ENCODE peak calls at places on chromosomes 1 and 21, in nine cellular contexts. One of them, this sample, is unnamed.

GRCh38 chr21:45555251-45555556 is 13.0 kb upstream of the SLC19A1 start:
- DNase-seq in foreskin keratinocyte: no peak
- DNase-seq in lower leg skin: no peak
- DNase-seq in OCI-LY7: no peak
- DNase-seq in endodermal cell: no peak
- DNase-seq in A673: no peak
- DNase-seq in left ventricle myocardium inferior: no peak
- DNase-seq in natural killer cell: no peak
- DNase-seq in AG04450: no peak
- DNase-seq in this sample: no peak

GRCh38 chr1:145962157-145963102 is 1.9 kb downstream of the ANKRD34A start:
- DNase-seq in foreskin keratinocyte: no peak
- DNase-seq in lower leg skin: peak
- DNase-seq in OCI-LY7: no peak
- DNase-seq in endodermal cell: peak
- DNase-seq in A673: peak
- DNase-seq in left ventricle myocardium inferior: peak
- DNase-seq in natural killer cell: peak
- DNase-seq in AG04450: no peak
- DNase-seq in this sample: peak

GRCh38 chr1:20386682-20387081 is 96.0 kb downstream of the VWA5B1 start:
- DNase-seq in foreskin keratinocyte: no peak
- DNase-seq in lower leg skin: no peak
- DNase-seq in OCI-LY7: peak
- DNase-seq in endodermal cell: peak
- DNase-seq in A673: no peak
- DNase-seq in left ventricle myocardium inferior: no peak
- DNase-seq in natural killer cell: no peak
- DNase-seq in AG04450: no peak
- DNase-seq in this sample: no peak

GRCh38 chr1:227885135-227885647 is 62.5 kb downstream of the WNT9A start:
- DNase-seq in foreskin keratinocyte: no peak
- DNase-seq in lower leg skin: peak
- DNase-seq in OCI-LY7: no peak
- DNase-seq in endodermal cell: no peak
- DNase-seq in A673: no peak
- DNase-seq in left ventricle myocardium inferior: no peak
- DNase-seq in natural killer cell: peak
- DNase-seq in AG04450: no peak
- DNase-seq in this sample: no peak

GRCh38 chr1:203671808-203672207 is 45.2 kb downstream of the ATP2B4 start:
- DNase-seq in foreskin keratinocyte: no peak
- DNase-seq in lower leg skin: no peak
- DNase-seq in OCI-LY7: no peak
- DNase-seq in endodermal cell: no peak
- DNase-seq in A673: no peak
- DNase-seq in left ventricle myocardium inferior: no peak
- DNase-seq in natural killer cell: no peak
- DNase-seq in AG04450: no peak
- DNase-seq in this sample: no peak

GRCh38 chr1:58827298-58827697 is 43.5 kb upstream of the JUN start:
- DNase-seq in foreskin keratinocyte: no peak
- DNase-seq in lower leg skin: no peak
- DNase-seq in OCI-LY7: no peak
- DNase-seq in endodermal cell: no peak
- DNase-seq in A673: no peak
- DNase-seq in left ventricle myocardium inferior: no peak
- DNase-seq in natural killer cell: no peak
- DNase-seq in AG04450: no peak
- DNase-seq in this sample: no peak

GRCh38 chr21:37006521-37007291 is at the start of gene RIPPLY3:
- DNase-seq in foreskin keratinocyte: no peak
- DNase-seq in lower leg skin: peak
- DNase-seq in OCI-LY7: no peak
- DNase-seq in endodermal cell: peak
- DNase-seq in A673: peak
- DNase-seq in left ventricle myocardium inferior: no peak
- DNase-seq in natural killer cell: no peak
- DNase-seq in AG04450: no peak
- DNase-seq in this sample: peak

GRCh38 chr1:2589331-2590232 is 3.0 kb downstream of the PRXL2B start:
- DNase-seq in foreskin keratinocyte: no peak
- DNase-seq in lower leg skin: no peak
- DNase-seq in OCI-LY7: no peak
- DNase-seq in endodermal cell: no peak
- DNase-seq in A673: no peak
- DNase-seq in left ventricle myocardium inferior: no peak
- DNase-seq in natural killer cell: no peak
- DNase-seq in AG04450: no peak
- DNase-seq in this sample: no peak

GRCh38 chr1:6998267-6998666 is 213.0 kb downstream of the CAMTA1 start:
- DNase-seq in foreskin keratinocyte: no peak
- DNase-seq in lower leg skin: no peak
- DNase-seq in OCI-LY7: no peak
- DNase-seq in endodermal cell: peak
- DNase-seq in A673: peak
- DNase-seq in left ventricle myocardium inferior: peak
- DNase-seq in natural killer cell: no peak
- DNase-seq in AG04450: no peak
- DNase-seq in this sample: no peak

GRCh38 chr1:156492591-156493080 is 7.9 kb downstream of the MEF2D start:
- DNase-seq in foreskin keratinocyte: no peak
- DNase-seq in lower leg skin: no peak
- DNase-seq in OCI-LY7: peak
- DNase-seq in endodermal cell: peak
- DNase-seq in A673: no peak
- DNase-seq in left ventricle myocardium inferior: peak
- DNase-seq in natural killer cell: no peak
- DNase-seq in AG04450: no peak
- DNase-seq in this sample: no peak

GRCh38 chr1:226886142-226886901 is 15.9 kb downstream of the PSEN2 start:
- DNase-seq in foreskin keratinocyte: no peak
- DNase-seq in lower leg skin: no peak
- DNase-seq in OCI-LY7: no peak
- DNase-seq in endodermal cell: no peak
- DNase-seq in A673: no peak
- DNase-seq in left ventricle myocardium inferior: no peak
- DNase-seq in natural killer cell: no peak
- DNase-seq in AG04450: no peak
- DNase-seq in this sample: no peak

GRCh38 chr1:160488347-160489058 is 34.6 kb downstream of the SLAMF6 start:
- DNase-seq in foreskin keratinocyte: no peak
- DNase-seq in lower leg skin: no peak
- DNase-seq in OCI-LY7: peak
- DNase-seq in endodermal cell: no peak
- DNase-seq in A673: no peak
- DNase-seq in left ventricle myocardium inferior: no peak
- DNase-seq in natural killer cell: no peak
- DNase-seq in AG04450: no peak
- DNase-seq in this sample: no peak

GRCh38 chr1:35851175-35851869 is 31.7 kb upstream of the AGO1 start:
- DNase-seq in foreskin keratinocyte: no peak
- DNase-seq in lower leg skin: no peak
- DNase-seq in OCI-LY7: no peak
- DNase-seq in endodermal cell: no peak
- DNase-seq in A673: no peak
- DNase-seq in left ventricle myocardium inferior: no peak
- DNase-seq in natural killer cell: no peak
- DNase-seq in AG04450: peak
- DNase-seq in this sample: no peak

GRCh38 chr1:247043406-247043805 is 35.2 kb downstream of the ZNF670 start:
- DNase-seq in foreskin keratinocyte: no peak
- DNase-seq in lower leg skin: no peak
- DNase-seq in OCI-LY7: no peak
- DNase-seq in endodermal cell: no peak
- DNase-seq in A673: no peak
- DNase-seq in left ventricle myocardium inferior: no peak
- DNase-seq in natural killer cell: no peak
- DNase-seq in AG04450: no peak
- DNase-seq in this sample: no peak
- TF ChIP-seq CTCF in foreskin keratinocyte: no peak
- TF ChIP-seq CTCF in lower leg skin: no peak
- TF ChIP-seq CTCF in OCI-LY7: no peak
- TF ChIP-seq CTCF in endodermal cell: no peak
- TF ChIP-seq CTCF in A673: no peak
- TF ChIP-seq CTCF in left ventricle myocardium inferior: peak
- TF ChIP-seq CTCF in natural killer cell: no peak
- TF ChIP-seq CTCF in AG04450: no peak
- TF ChIP-seq CTCF in this sample: no peak

GRCh38 chr1:117967472-117967871 is 37.9 kb downstream of the WDR3 start:
- DNase-seq in foreskin keratinocyte: no peak
- DNase-seq in lower leg skin: no peak
- DNase-seq in OCI-LY7: no peak
- DNase-seq in endodermal cell: no peak
- DNase-seq in A673: peak
- DNase-seq in left ventricle myocardium inferior: no peak
- DNase-seq in natural killer cell: no peak
- DNase-seq in AG04450: peak
- DNase-seq in this sample: no peak
- TF ChIP-seq CTCF in foreskin keratinocyte: peak
- TF ChIP-seq CTCF in lower leg skin: no peak
- TF ChIP-seq CTCF in OCI-LY7: peak
- TF ChIP-seq CTCF in endodermal cell: peak
- TF ChIP-seq CTCF in A673: peak
- TF ChIP-seq CTCF in left ventricle myocardium inferior: no peak
- TF ChIP-seq CTCF in natural killer cell: no peak
- TF ChIP-seq CTCF in AG04450: peak
- TF ChIP-seq CTCF in this sample: no peak

DNA sequence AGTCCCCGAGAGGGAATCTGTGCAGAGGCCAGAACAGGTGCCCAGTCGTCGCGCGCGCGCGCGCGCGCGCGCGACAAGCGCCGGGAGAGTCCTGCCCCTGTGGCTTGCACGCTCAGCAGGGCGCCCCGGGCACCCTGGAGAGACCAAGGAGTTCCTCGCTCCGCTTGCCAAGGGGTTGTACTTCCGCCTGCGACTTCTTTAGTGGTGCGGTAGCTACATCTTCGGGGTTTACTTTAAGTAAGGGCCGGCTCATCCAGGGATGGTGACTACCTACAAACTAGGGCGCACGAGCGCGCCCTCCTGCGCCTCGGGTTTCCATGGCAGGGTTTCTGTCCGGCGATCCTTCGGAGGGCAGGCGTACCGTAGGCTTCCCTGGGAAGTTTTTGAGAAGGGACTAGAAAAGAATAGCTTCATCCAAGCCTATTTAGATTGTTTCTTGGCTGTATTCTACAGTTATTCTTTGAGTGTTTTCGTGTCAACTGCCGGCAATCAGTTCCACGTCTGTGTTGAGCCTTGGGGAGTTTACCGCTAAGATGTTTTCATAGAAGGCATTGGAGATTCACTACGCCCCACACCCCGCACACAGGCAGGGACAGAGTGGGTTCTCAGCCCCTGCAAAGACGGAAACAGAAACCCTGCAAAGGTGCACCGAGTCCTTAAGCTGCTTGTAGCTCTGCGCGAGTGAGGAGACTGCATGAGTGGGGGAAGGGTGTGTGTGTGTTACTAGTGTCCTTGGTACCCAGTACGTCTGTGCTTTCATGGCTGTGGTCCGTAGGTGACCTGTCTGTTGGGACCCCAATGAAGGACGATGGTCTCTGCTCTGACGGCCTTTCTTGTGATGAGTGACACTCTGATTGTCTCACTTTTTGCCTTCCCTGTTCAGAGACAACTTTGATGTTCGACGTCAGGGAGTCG is 1.7 kb downstream of the LHX4 start:
- DNase-seq in foreskin keratinocyte: no peak
- DNase-seq in lower leg skin: no peak
- DNase-seq in OCI-LY7: peak
- DNase-seq in endodermal cell: peak
- DNase-seq in A673: peak
- DNase-seq in left ventricle myocardium inferior: no peak
- DNase-seq in natural killer cell: no peak
- DNase-seq in AG04450: no peak
- DNase-seq in this sample: peak
- TF ChIP-seq CTCF in foreskin keratinocyte: peak
- TF ChIP-seq CTCF in lower leg skin: no peak
- TF ChIP-seq CTCF in OCI-LY7: peak
- TF ChIP-seq CTCF in endodermal cell: peak
- TF ChIP-seq CTCF in A673: peak
- TF ChIP-seq CTCF in left ventricle myocardium inferior: no peak
- TF ChIP-seq CTCF in natural killer cell: no peak
- TF ChIP-seq CTCF in AG04450: no peak
- TF ChIP-seq CTCF in this sample: no peak

GRCh38 chr1:177869586-177869985 is 100.3 kb downstream of the SEC16B start:
- DNase-seq in foreskin keratinocyte: peak
- DNase-seq in lower leg skin: no peak
- DNase-seq in OCI-LY7: no peak
- DNase-seq in endodermal cell: no peak
- DNase-seq in A673: no peak
- DNase-seq in left ventricle myocardium inferior: no peak
- DNase-seq in natural killer cell: no peak
- DNase-seq in AG04450: no peak
- DNase-seq in this sample: no peak

GRCh38 chr1:177865807-177866206 is 104.1 kb downstream of the SEC16B start:
- DNase-seq in foreskin keratinocyte: no peak
- DNase-seq in lower leg skin: no peak
- DNase-seq in OCI-LY7: no peak
- DNase-seq in endodermal cell: no peak
- DNase-seq in A673: no peak
- DNase-seq in left ventricle myocardium inferior: no peak
- DNase-seq in natural killer cell: no peak
- DNase-seq in AG04450: no peak
- DNase-seq in this sample: no peak

GRCh38 chr1:177862916-177863315 is 106.9 kb downstream of the SEC16B start:
- DNase-seq in foreskin keratinocyte: no peak
- DNase-seq in lower leg skin: no peak
- DNase-seq in OCI-LY7: no peak
- DNase-seq in endodermal cell: no peak
- DNase-seq in A673: no peak
- DNase-seq in left ventricle myocardium inferior: no peak
- DNase-seq in natural killer cell: no peak
- DNase-seq in AG04450: no peak
- DNase-seq in this sample: no peak

GRCh38 chr1:177863776-177864175 is 106.1 kb downstream of the SEC16B start:
- DNase-seq in foreskin keratinocyte: no peak
- DNase-seq in lower leg skin: no peak
- DNase-seq in OCI-LY7: no peak
- DNase-seq in endodermal cell: no peak
- DNase-seq in A673: no peak
- DNase-seq in left ventricle myocardium inferior: no peak
- DNase-seq in natural killer cell: no peak
- DNase-seq in AG04450: no peak
- DNase-seq in this sample: no peak

DNA sequence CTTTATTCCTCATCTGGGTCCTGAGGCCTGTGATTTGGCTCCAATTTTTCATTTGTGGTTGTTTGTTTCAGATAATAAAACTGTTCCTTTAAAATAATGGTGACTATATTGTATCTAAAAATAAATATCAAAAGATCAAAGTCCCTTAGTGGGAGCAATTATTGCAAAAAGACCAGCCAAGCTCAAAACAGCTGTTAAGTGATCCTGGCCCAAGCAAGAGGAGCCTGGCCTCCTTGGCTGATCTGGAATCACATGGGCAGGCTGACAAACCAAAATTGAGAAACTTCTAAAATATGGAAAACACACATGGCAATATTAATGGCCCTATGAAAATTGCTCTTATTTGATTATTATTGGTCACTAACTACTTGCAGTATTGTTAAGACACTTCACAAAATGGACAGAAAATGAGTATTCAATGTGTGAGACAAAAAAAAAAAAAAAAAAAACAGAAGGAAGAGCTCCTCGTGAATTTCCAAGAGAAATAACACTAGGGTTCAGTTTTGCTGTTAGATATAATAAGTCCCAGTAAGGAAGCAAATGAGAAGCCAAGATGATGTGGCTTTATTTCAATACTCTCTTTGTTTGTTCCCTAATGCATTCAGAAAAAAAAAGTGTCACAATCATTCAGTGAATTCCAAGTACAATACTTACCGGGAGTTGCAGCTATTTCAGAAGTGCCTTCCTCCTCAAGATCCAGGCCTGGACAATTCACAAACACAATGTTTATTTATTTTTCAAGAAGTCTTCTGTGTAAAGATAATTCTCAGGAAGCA is 105.1 kb downstream of the SEC16B start:
- DNase-seq in foreskin keratinocyte: no peak
- DNase-seq in lower leg skin: no peak
- DNase-seq in OCI-LY7: no peak
- DNase-seq in endodermal cell: no peak
- DNase-seq in A673: no peak
- DNase-seq in left ventricle myocardium inferior: no peak
- DNase-seq in natural killer cell: no peak
- DNase-seq in AG04450: no peak
- DNase-seq in this sample: no peak
- TF ChIP-seq CTCF in foreskin keratinocyte: no peak
- TF ChIP-seq CTCF in lower leg skin: no peak
- TF ChIP-seq CTCF in OCI-LY7: no peak
- TF ChIP-seq CTCF in endodermal cell: no peak
- TF ChIP-seq CTCF in A673: no peak
- TF ChIP-seq CTCF in left ventricle myocardium inferior: no peak
- TF ChIP-seq CTCF in natural killer cell: no peak
- TF ChIP-seq CTCF in AG04450: no peak
- TF ChIP-seq CTCF in this sample: no peak

This sample was measured in GM20000.